ENCODE peak calls at places on chromosomes 6 and 20, in six cellular contexts. A, X, T, D, M and W are unnamed samples. For H3K4me1, the result is how much of the 10 kb centered on the place peaks cover.

GRCh38 chr20:19780261-19780660 is 22.2 kb downstream of the RIN2 start:
- DNase-seq in A (no peak), X (no peak), T (no peak), D (no peak), M (no peak), W (no peak)

GRCh38 chr6:3228791-3229565 is 1.5 kb upstream of the TUBB2B start:
- DNase-seq in A (peak), X (peak), T (peak), D (peak), M (peak), W (no peak)

GRCh38 chr6:105646391-105646867 is 243.5 kb upstream of the PREP start:
- DNase-seq in A (peak), X (no peak), T (no peak), D (no peak), M (no peak), W (peak)

GRCh38 chr20:22502731-22503191 is 81.6 kb downstream of the FOXA2 start:
- DNase-seq in A (no peak), X (no peak), T (no peak), D (peak), M (no peak), W (no peak)

GRCh38 chr20:64156886-64157875 is 7.1 kb upstream of the MYT1 start:
- DNase-seq in A (no peak), X (no peak), T (no peak), D (no peak), M (no peak), W (no peak)

GRCh38 chr6:121759370-121759769 is 323.9 kb downstream of the GJA1 start:
- DNase-seq in A (no peak), X (no peak), T (no peak), D (no peak), M (no peak), W (no peak)

GRCh38 chr20:266604-267562 is 9.4 kb downstream of the DEFB132 start:
- DNase-seq in A (peak), X (peak), T (peak), D (peak), M (peak), W (peak)

GRCh38 chr6:35183935-35184334 is 29.8 kb upstream of the SCUBE3 start:
- DNase-seq in A (no peak), X (no peak), T (no peak), D (no peak), M (no peak), W (no peak)

GRCh38 chr20:46070215-46070910 is 19.4 kb downstream of the NCOA5 start:
- DNase-seq in A (peak), X (no peak), T (peak), D (no peak), M (no peak), W (peak)

GRCh38 chr6:44309092-44309491 is 4.1 kb downstream of the AARS2 start:
- DNase-seq in A (no peak), X (no peak), T (no peak), D (no peak), M (no peak), W (peak)

GRCh38 chr6:145688493-145688905 is 46.8 kb downstream of the EPM2A start:
- DNase-seq in A (peak), X (no peak), T (no peak), D (no peak), M (no peak), W (peak)

GRCh38 chr6:78580923-78581322 is 286.4 kb upstream of the IRAK1BP1 start:
- DNase-seq in A (no peak), X (no peak), T (no peak), D (peak), M (no peak), W (no peak)

GRCh38 chr6:34232901-34233300 is 3.8 kb upstream of the HMGA1 start:
- DNase-seq in A (no peak), X (no peak), T (no peak), D (no peak), M (no peak), W (peak)

GRCh38 chr6:170207586-170207985 is 83.3 kb downstream of the DLL1 start:
- DNase-seq in A (no peak), X (no peak), T (peak), D (no peak), M (no peak), W (no peak)

GRCh38 chr6:1786455-1787108 is 176.9 kb downstream of the FOXC1 start:
- DNase-seq in A (no peak), X (no peak), T (no peak), D (no peak), M (no peak), W (no peak)

GRCh38 chr6:16471222-16471784 is 232.9 kb downstream of the GMPR start:
- DNase-seq in A (no peak), X (no peak), T (no peak), D (peak), M (peak), W (peak)

GRCh38 chr6:132797975-132798819 is at the start of gene SLC18B1:
- DNase-seq in A (peak), X (peak), T (peak), D (peak), M (peak), W (peak)

GRCh38 chr6:108250240-108250866 is 10.5 kb downstream of the SNX3 start:
- DNase-seq in A (peak), X (no peak), T (no peak), D (peak), M (peak), W (peak)

GRCh38 chr6:76790881-76791280 is 672.4 kb downstream of the HTR1B start:
- DNase-seq in A (no peak), X (no peak), T (no peak), D (no peak), M (peak), W (no peak)

GRCh38 chr20:8078528-8078914 is 53.5 kb upstream of the PLCB1 start:
- DNase-seq in A (peak), X (no peak), T (no peak), D (no peak), M (no peak), W (no peak)

GRCh38 chr20:59765599-59766177 is 161.3 kb downstream of the PHACTR3 start:
- DNase-seq in A (no peak), X (peak), T (no peak), D (peak), M (peak), W (no peak)

DNA sequence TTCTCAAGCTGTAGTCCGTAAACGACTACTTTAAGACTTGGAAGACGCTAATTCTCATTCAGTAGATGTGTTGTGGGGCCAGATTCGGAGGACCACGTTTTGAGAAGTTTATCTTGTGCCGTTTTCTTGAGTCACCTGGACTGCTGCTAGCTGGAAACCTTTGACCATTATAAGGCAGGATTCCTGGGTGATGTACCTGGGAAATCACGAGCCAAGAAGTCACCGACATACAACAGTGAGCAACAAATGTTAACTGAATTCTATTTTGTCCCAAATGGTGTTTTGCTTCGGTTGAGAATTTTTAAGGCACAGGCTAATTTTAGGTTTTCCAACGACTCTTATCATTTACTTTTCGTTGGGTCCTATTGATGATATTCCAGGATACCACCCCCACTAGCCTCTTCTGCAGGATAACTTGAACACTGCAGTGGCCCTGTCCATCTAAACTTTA is 93.3 kb upstream of the BTN3A2 start:
- DNase-seq in A (no peak), X (no peak), T (no peak), D (no peak), M (no peak), W (no peak)
- H3K4ac ChIP-seq in A (peak), X (no peak), T (peak), D (peak), M (no peak), W (peak)

GRCh38 chr6:106764353-106764980 is 135.1 kb downstream of the QRSL1 start:
- DNase-seq in A (no peak), X (no peak), T (no peak), D (no peak), M (no peak), W (no peak)
- H3K4me1 ChIP-seq in A (under half), X (under half), T (under half), D (under half), M (under half), W (under half)

DNA sequence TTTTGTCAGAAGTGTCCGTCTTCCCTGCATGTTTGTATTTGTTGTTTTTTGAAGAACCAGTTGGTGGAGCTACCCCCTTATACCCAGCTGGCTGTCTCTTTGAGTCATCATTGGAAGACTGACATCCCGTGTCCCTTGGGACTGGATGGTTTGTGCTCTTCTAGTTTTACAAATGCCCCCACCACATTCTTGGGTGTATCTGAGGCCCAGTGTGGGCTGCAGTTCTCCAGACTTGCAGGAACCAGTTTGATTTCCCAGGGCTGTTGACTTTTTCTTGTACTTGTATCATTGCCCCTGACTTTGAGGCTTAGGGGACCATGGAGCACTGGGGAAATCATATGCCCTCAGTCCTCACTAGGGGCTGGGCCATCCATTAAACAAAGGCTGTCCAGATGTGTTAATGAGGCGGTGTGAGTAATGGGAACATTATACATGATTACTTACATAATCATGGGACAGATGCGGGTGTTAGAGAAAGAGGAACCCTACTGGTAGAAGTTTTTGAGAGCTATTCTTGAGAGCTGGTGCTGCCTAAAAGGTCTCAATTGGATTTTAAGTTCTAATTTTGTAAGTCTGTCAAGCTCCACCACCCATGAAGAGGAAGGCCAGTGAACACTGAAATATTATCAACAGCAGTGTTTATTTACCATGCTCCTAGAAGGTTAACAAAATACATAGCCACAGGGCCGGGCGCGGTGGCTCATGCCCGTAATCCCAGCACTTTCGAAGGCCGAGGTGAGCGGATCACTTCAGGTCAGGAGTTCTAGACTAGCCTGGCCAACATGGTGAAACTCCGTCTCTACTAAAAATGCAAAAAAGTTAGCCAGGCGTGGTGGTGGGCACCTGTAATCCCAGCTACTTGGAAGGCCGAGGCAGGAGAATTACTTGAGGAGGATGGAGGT is 8.5 kb downstream of the JARID2 start:
- DNase-seq in A (peak), X (no peak), T (no peak), D (peak), M (peak), W (no peak)
- H3K4me3 ChIP-seq in A (no peak), X (no peak), T (peak), D (no peak), M (no peak), W (no peak)

GRCh38 chr6:73519943-73520687 is 717 bp downstream of the EEF1A1 start:
- DNase-seq in A (peak), X (no peak), T (peak), D (peak), M (peak), W (peak)

GRCh38 chr6:73523434-73524123 is 2.7 kb upstream of the EEF1A1 start:
- DNase-seq in A (no peak), X (no peak), T (peak), D (peak), M (peak), W (peak)

GRCh38 chr6:73521351-73522254 is 771 bp upstream of the EEF1A1 start:
- DNase-seq in A (peak), X (no peak), T (peak), D (peak), M (peak), W (peak)

GRCh38 chr6:73516712-73517489 is 3.9 kb downstream of the EEF1A1 start:
- DNase-seq in A (peak), X (no peak), T (no peak), D (peak), M (peak), W (peak)

GRCh38 chr6:73520688-73521350 is at the start of gene EEF1A1:
- DNase-seq in A (peak), X (peak), T (peak), D (peak), M (peak), W (peak)
- H3K4ac ChIP-seq in A (peak), X (peak), T (peak), D (peak), M (peak), W (peak)